ENCODE peak calls at places on chromosomes 12 and 14, in eight cellular contexts. J is Panc1, A is GM12878, B is upper lobe of left lung, L is GM23338, P is HepG2, E is K562, S is HCT116. N is an unnamed sample. For H3K4me1, the result is how much of the 10 kb centered on the place peaks cover.

GRCh38 chr12:4052691-4053090 is 179.5 kb upstream of the PARP11 start:
- ATAC-seq in J (no peak), A (no peak), B (no peak), P (no peak), S (no peak), E (no peak), L (no peak), N (no peak)

GRCh38 chr12:110536834-110537604 is 34.9 kb downstream of the RAD9B start:
- ATAC-seq in S (no peak), A (no peak), E (no peak), B (no peak), J (no peak), P (no peak), L (no peak), N (peak)

GRCh38 chr12:82517808-82518207 is 159.5 kb downstream of the METTL25 start:
- ATAC-seq in L (peak), E (no peak), J (no peak), A (peak), B (no peak), S (peak), P (peak), N (no peak)

GRCh38 chr14:53190938-53191337 is 37.8 kb upstream of the DDHD1 start:
- ATAC-seq in P (no peak), L (no peak), E (no peak), S (no peak), J (no peak), B (no peak), A (peak), N (no peak)

GRCh38 chr12:103599274-103599673 is 12.2 kb downstream of the STAB2 start:
- ATAC-seq in A (no peak), B (no peak), E (no peak), L (no peak), J (no peak), P (no peak), S (no peak), N (no peak)

GRCh38 chr14:48527832-48528231 is 852.4 kb upstream of the MDGA2 start:
- ATAC-seq in L (peak), E (no peak), A (no peak), J (no peak), P (no peak), S (no peak), B (no peak), N (no peak)

GRCh38 chr14:71372411-71372838 is 465.2 kb downstream of the PCNX1 start:
- ATAC-seq in A (no peak), L (no peak), E (peak), J (no peak), S (no peak), P (no peak), B (peak), N (peak)

GRCh38 chr12:9971158-9971557 is at the start of gene CLEC12A:
- ATAC-seq in A (no peak), S (no peak), E (no peak), B (no peak), J (no peak), L (no peak), P (no peak), N (no peak)

GRCh38 chr12:96570579-96570978 is 81.2 kb downstream of the CFAP54 start:
- ATAC-seq in B (no peak), A (peak), P (no peak), E (no peak), L (no peak), S (no peak), J (no peak), N (no peak)

GRCh38 chr12:39441963-39442894 is 691 bp downstream of the KIF21A start:
- ATAC-seq in P (peak), L (peak), J (peak), B (no peak), A (peak), S (peak), E (peak), N (peak)

GRCh38 chr12:28955491-28955890 is 193.6 kb upstream of the FAR2 start:
- ATAC-seq in J (no peak), E (no peak), S (no peak), A (no peak), P (no peak), L (no peak), B (no peak), N (no peak)

GRCh38 chr12:52248541-52249035 is 15.5 kb downstream of the KRT7 start:
- ATAC-seq in J (no peak), A (no peak), S (no peak), P (no peak), E (no peak), L (no peak), B (no peak), N (no peak)

GRCh38 chr12:109234012-109234411 is 75.1 kb downstream of the FOXN4 start:
- ATAC-seq in B (no peak), E (no peak), J (no peak), P (no peak), L (no peak), A (no peak), S (no peak), N (no peak)

GRCh38 chr12:43761535-43761934 is 2.8 kb downstream of the IRAK4 start:
- ATAC-seq in P (no peak), E (no peak), J (no peak), A (no peak), L (no peak), B (no peak), S (no peak), N (no peak)

GRCh38 chr12:12560587-12561304 is 1.9 kb downstream of the DUSP16 start:
- ATAC-seq in J (no peak), P (peak), B (peak), A (peak), L (no peak), S (peak), E (peak), N (peak)

GRCh38 chr14:39025810-39026627 is 77.0 kb downstream of the SEC23A start:
- ATAC-seq in S (no peak), J (no peak), B (no peak), L (no peak), E (no peak), P (peak), A (peak), N (no peak)

GRCh38 chr12:19681007-19681406 is 241.7 kb downstream of the AEBP2 start:
- ATAC-seq in A (no peak), S (no peak), B (no peak), E (no peak), L (no peak), P (no peak), J (no peak), N (no peak)

GRCh38 chr12:53561590-53561953 is 54.3 kb upstream of the NPFF start:
- ATAC-seq in J (peak), L (no peak), E (no peak), B (peak), A (peak), S (peak), P (no peak), N (no peak)

GRCh38 chr12:130990034-130990433 is 36.3 kb downstream of the ADGRD1 start:
- ATAC-seq in P (no peak), L (no peak), A (no peak), B (no peak), E (peak), S (no peak), J (no peak), N (peak)

GRCh38 chr14:65904988-65905387 is 492.5 kb downstream of the FUT8 start:
- ATAC-seq in P (no peak), E (no peak), J (no peak), B (no peak), L (no peak), A (no peak), S (no peak), N (no peak)

GRCh38 chr12:57838594-57839302 is 7.8 kb downstream of the CTDSP2 start:
- ATAC-seq in J (no peak), A (peak), P (no peak), S (no peak), E (no peak), B (no peak), L (no peak), N (peak)

GRCh38 chr12:104682790-104683279 is 226.1 kb downstream of the CHST11 start:
- ATAC-seq in L (no peak), P (no peak), E (peak), J (no peak), S (no peak), B (peak), A (peak), N (no peak)

GRCh38 chr12:20196767-20197166 is 171.6 kb upstream of the PDE3A start:
- ATAC-seq in L (no peak), A (no peak), B (no peak), J (no peak), P (no peak), S (no peak), E (no peak), N (no peak)

GRCh38 chr14:31770271-31770670 is 209.1 kb downstream of the NUBPL start:
- ATAC-seq in J (no peak), P (no peak), S (no peak), A (no peak), L (no peak), E (no peak), B (no peak), N (peak)

GRCh38 chr12:118065380-118065779 is 4.4 kb upstream of the WSB2 start:
- ATAC-seq in E (no peak), A (peak), S (no peak), B (no peak), L (no peak), P (no peak), J (no peak), N (no peak)

GRCh38 chr14:46661728-46662127 is 10.1 kb upstream of the RPL10L start:
- ATAC-seq in L (peak), S (no peak), P (no peak), A (no peak), B (no peak), J (no peak), E (no peak), N (no peak)

GRCh38 chr12:120346681-120347080 is 19.1 kb upstream of the PLA2G1B start:
- ATAC-seq in A (no peak), L (no peak), P (peak), S (peak), E (peak), B (no peak), J (no peak), N (no peak)

GRCh38 chr12:76249501-76249900 is 98.7 kb downstream of the BBS10 start:
- ATAC-seq in S (no peak), J (no peak), P (no peak), L (no peak), E (no peak), A (no peak), B (no peak), N (no peak)

GRCh38 chr12:18689781-18690180 is 48.0 kb downstream of the PLCZ1 start:
- ATAC-seq in E (no peak), B (no peak), J (no peak), S (no peak), A (no peak), P (no peak), L (no peak), N (no peak)

GRCh38 chr14:35353409-35354172 is 51.0 kb downstream of the NFKBIA start:
- ATAC-seq in A (no peak), J (no peak), P (peak), B (no peak), E (no peak), S (no peak), L (no peak), N (no peak)

GRCh38 chr12:82835217-82835616 is 148.5 kb downstream of the TMTC2 start:
- ATAC-seq in B (no peak), L (no peak), P (no peak), J (no peak), S (no peak), A (no peak), E (no peak), N (peak)

GRCh38 chr12:115374480-115375187 is 690.7 kb upstream of the TBX3 start:
- ATAC-seq in P (no peak), A (peak), B (no peak), E (no peak), L (no peak), S (no peak), J (no peak), N (no peak)

GRCh38 chr12:102957339-102958050 is at the start of gene ASCL1:
- ATAC-seq in P (peak), J (peak), A (peak), B (no peak), L (peak), S (no peak), E (no peak), N (no peak)

DNA sequence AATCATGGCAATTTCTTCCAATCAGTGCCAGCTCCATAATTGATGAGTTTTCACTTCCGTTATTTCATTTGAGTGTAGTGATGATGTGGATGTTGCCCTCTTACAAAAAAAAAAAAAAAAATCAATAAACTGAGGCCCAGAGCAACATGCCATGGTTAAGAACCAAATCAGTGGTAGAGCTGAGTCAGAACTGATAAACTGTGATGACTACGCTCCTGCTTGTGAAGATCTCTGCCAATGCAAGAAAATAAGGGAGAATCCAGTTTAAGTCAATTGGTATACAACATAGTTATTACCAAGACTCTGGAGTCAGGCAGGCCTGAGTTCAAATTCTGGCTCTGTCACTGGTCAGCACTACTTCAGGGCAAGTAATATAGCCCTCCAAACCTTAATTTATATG is 102.6 kb downstream of the GPR135 start:
- ATAC-seq in J (no peak), S (no peak), L (no peak), P (no peak), A (no peak), E (no peak), B (no peak), N (no peak)
- H3K4me3 ChIP-seq in J (no peak), S (no peak), L (no peak), P (no peak), A (no peak), E (no peak), B (no peak), N (no peak)

GRCh38 chr12:132834181-132834711 is 5.6 kb upstream of the GOLGA3 start:
- ATAC-seq in B (no peak), J (no peak), E (no peak), L (no peak), A (no peak), P (no peak), S (no peak), N (no peak)
- H3K4me1 ChIP-seq in B (under half), J (under half), E (under half), L (under half), A (under half), P (under half), S (under half), N (under half)

GRCh38 chr14:63899953-63900352 is 47.1 kb downstream of the SYNE2 start:
- ATAC-seq in A (peak), E (no peak), J (no peak), B (no peak), L (no peak), S (no peak), P (no peak), N (no peak)
- TF ChIP-seq POLR2AphosphoS5 in A (no peak), E (no peak), J (no peak), B (no peak), L (no peak), S (no peak), P (no peak), N (no peak)

DNA sequence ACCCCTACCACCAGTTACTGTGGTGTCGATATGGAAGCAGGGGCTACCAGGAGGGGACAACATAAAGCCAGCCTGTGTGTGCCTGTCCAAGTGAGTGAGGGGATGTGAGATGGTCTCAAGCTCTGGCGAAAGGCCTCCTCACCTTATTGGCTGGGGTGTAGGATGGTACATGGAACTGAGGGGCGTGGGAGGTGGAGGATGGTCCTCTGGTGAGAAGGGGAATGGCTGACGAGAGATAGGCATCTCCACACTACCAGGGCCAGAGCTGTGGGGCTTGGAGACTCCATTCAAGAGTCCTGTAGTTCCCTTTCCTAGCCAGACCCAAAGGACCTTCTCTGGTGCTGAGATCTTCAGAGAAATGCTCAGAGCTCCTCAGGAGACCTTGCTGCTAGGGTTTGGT is 32.5 kb upstream of the COL2A1 start:
- ATAC-seq in E (peak), J (no peak), A (no peak), P (no peak), B (no peak), S (no peak), L (no peak), N (no peak)
- H3K4me3 ChIP-seq in E (no peak), J (no peak), A (no peak), P (no peak), B (no peak), S (no peak), L (peak), N (no peak)

DNA sequence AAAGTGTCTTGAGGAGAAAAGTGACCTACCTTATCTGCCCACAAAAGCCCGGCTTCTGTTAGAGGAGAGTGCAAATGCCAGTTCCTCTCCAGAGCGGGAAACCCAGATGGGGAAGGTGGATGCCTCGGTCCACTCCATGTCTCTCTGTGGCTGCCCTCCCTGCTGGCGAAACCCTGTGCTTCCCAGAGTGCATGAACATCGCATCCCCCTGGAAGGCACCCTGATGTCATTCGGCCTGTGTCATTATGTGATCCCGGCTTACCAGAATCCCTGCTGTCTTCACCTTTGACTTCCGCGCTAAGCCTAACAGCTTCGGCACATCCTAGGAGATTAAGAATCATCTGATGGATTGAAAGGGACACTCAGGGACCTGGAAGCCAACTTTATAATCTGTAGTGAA is 6.5 kb downstream of the MLXIP start:
- ATAC-seq in J (no peak), P (no peak), S (no peak), L (no peak), A (no peak), B (no peak), E (no peak), N (no peak)
- H3K4me1 ChIP-seq in J (half or more), P (under half), S (under half), L (under half), A (under half), B (half or more), E (half or more), N (under half)

DNA sequence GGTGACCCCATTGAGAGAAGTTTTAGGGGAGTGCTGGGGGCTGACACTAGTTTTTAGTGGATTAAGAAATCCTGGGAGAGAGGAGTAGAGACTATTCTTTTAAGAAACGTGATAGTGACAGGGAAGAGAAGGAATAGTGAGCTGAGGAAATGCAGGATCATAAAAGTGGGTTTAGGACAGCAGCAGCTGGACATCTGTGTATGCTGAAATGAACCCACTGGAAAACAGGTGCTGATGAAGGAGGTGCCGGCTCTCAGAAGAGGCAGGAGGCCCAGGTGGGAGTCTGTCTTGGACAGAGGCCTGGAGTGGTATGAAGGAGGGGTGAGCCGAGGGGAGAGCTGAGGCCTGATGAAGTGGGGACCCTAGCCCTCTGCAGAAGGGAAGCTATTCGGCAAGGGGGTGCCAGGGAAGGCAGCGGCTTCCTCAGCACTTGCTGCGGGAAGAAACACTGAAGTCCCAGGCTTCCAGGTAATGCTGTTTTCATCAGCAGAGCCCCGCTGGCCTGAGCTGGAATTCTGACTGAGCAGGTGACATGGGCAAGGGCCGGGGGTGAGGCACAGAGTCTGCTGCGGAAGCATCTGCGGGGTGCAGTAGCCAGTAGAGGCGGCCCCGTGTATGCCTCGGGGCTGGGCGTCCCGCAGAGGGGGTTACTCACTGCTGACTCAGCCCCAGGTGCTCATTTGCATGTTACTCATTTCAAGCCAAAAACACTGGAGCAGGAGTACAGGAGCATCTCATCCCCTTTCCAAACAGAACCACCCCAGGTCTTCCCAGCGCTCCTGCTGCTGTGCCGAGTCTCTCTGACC is 89.7 kb downstream of the TMCC3 start:
- ATAC-seq in P (no peak), S (peak), B (peak), L (peak), A (peak), J (peak), E (peak), N (no peak)
- TF ChIP-seq POLR2AphosphoS5 in P (no peak), S (peak), B (no peak), L (no peak), A (no peak), J (no peak), E (no peak), N (no peak)